ENCODE peak calls at places on chromosome 9, in four cellular contexts. K is HepG2, N is WTC11, B is K562. Q is an unnamed sample.

GRCh38 chr9:16410601-16411285 is 459.7 kb downstream of the BNC2 start:
- DNase-seq in K (no peak), N (no peak), B (no peak), Q (peak; percentile 85)

GRCh38 chr9:97889941-97890557 is 32.3 kb downstream of the TRMO start:
- DNase-seq in N (peak; percentile 81), B (peak; percentile 69), K (no peak), Q (peak; percentile 46)

GRCh38 chr9:79501546-79501945 is 70.2 kb upstream of the TLE4 start:
- DNase-seq in N (no peak), K (no peak), B (peak; percentile 1), Q (no peak)

GRCh38 chr9:82038897-82039296 is 50.3 kb downstream of the SPATA31D1 start:
- DNase-seq in B (no peak), K (no peak), N (no peak), Q (no peak)

GRCh38 chr9:38068866-38069628 is at the start of gene SHB:
- DNase-seq in N (peak; percentile 77), K (peak; percentile 56), B (peak; percentile 89), Q (peak; percentile 71)

GRCh38 chr9:109599131-109599530 is 101.0 kb upstream of the PTPN3 start:
- DNase-seq in K (no peak), N (no peak), B (no peak), Q (no peak)

GRCh38 chr9:112819635-112820496 is 69.3 kb downstream of the SNX30 start:
- DNase-seq in N (peak; percentile 31), K (peak; percentile 67), B (peak; percentile 69), Q (peak; percentile 69)

GRCh38 chr9:16154570-16155078 is 601.8 kb downstream of the CCDC171 start:
- DNase-seq in B (peak; percentile 5), N (peak; percentile 79), K (no peak), Q (no peak)

GRCh38 chr9:98195671-98196070 is 3.2 kb upstream of the CORO2A start:
- DNase-seq in K (no peak), B (no peak), N (no peak), Q (no peak)

GRCh38 chr9:134698587-134699342 is 57.2 kb downstream of the COL5A1 start:
- DNase-seq in B (peak; percentile 65), N (peak; percentile 94), K (peak; percentile 50), Q (peak; percentile 81)

GRCh38 chr9:13443380-13444271 is 164.1 kb upstream of the MPDZ start:
- DNase-seq in N (no peak), K (no peak), B (no peak), Q (no peak)

GRCh38 chr9:35511453-35511852 is 21.5 kb downstream of the RUSC2 start:
- DNase-seq in B (no peak), K (no peak), N (no peak), Q (no peak)

GRCh38 chr9:35508069-35508468 is 18.2 kb downstream of the RUSC2 start:
- DNase-seq in B (no peak), N (no peak), K (no peak), Q (no peak)

GRCh38 chr9:35506359-35506758 is 16.4 kb downstream of the RUSC2 start:
- DNase-seq in K (no peak), B (no peak), N (no peak), Q (no peak)

GRCh38 chr9:35510366-35510744 is 20.4 kb downstream of the RUSC2 start:
- DNase-seq in N (no peak), B (no peak), K (no peak), Q (no peak)

GRCh38 chr9:35510745-35511428 is 21.0 kb downstream of the RUSC2 start:
- DNase-seq in N (no peak), K (peak; percentile 88), B (no peak), Q (peak; percentile 97)
- TF ChIP-seq HMGXB4 in N (no peak), K (peak; percentile 39), B (no peak), Q (no peak)

GRCh38 chr9:115524467-115525059 is 406.6 kb upstream of the TNC start:
- DNase-seq in N (no peak), B (peak; percentile 7), K (peak; percentile 32), Q (peak; percentile 55)
- TF ChIP-seq HMGXB4 in N (no peak), B (no peak), K (no peak), Q (no peak)

DNA sequence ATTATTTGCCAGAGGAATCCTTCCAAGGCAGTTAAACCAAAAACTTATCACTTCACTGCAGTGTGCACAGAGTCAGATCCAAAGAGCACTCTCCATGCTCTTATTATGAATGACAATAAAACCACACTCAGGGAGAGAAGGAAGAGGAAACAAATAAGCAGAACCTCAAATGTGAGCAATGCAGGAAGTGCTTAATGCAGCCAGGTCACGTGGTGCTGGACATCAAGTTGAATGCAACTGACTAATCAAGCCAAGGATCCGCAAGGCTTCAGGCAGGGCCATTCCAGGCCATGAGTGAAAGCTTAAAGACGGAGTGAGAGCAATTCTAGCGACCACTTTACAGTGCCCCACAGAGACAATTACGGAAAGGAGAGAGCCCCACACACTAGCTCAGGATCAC is 230.4 kb upstream of the PUM3 start:
- DNase-seq in B (no peak), N (no peak), K (no peak), Q (peak; percentile 10)
- TF ChIP-seq HMGXB4 in B (no peak), N (no peak), K (no peak), Q (no peak)

GRCh38 chr9:87882627-87883026 is at the start of gene SPATA31E1:
- DNase-seq in K (no peak), B (no peak), N (peak; percentile 38), Q (no peak)

GRCh38 chr9:87883274-87883673 is 597 bp downstream of the SPATA31E1 start:
- DNase-seq in K (no peak), B (no peak), N (no peak), Q (no peak)

GRCh38 chr9:87884578-87885459 is 2.1 kb downstream of the SPATA31E1 start:
- DNase-seq in K (no peak), B (no peak), N (no peak), Q (no peak)

GRCh38 chr9:87885484-87886189 is 3.0 kb downstream of the SPATA31E1 start:
- DNase-seq in B (no peak), N (no peak), K (no peak), Q (no peak)

GRCh38 chr9:87883990-87884389 is 1.3 kb downstream of the SPATA31E1 start:
- DNase-seq in B (peak; percentile 20), K (no peak), N (peak; percentile 75), Q (peak; percentile 18)
- TF ChIP-seq HMGXB4 in B (no peak), K (no peak), N (no peak), Q (no peak)

GRCh38 chr9:92406506-92406905 is 2.1 kb upstream of the OGN start:
- DNase-seq in B (peak; percentile 18), N (no peak), K (no peak), Q (no peak)
- TF ChIP-seq HMGXB4 in B (no peak), N (no peak), K (no peak), Q (no peak)

GRCh38 chr9:116027951-116028350 is 125.6 kb upstream of the PAPPA start:
- DNase-seq in B (no peak), N (no peak), K (no peak), Q (no peak)
- TF ChIP-seq HMGXB4 in B (no peak), N (no peak), K (no peak), Q (no peak)

GRCh38 chr9:36149197-36149596 is 12.7 kb downstream of the GLIPR2 start:
- DNase-seq in K (no peak), B (no peak), N (no peak), Q (no peak)
- TF ChIP-seq HMGXB4 in K (no peak), B (no peak), N (no peak), Q (no peak)

Q was measured in A549.